ENCODE peak calls at places on chromosomes 4 and X, in ten cellular contexts. One of them, this sample, is unnamed. For H3K9me3, the result is how much of the 10 kb centered on the place peaks cover.

GRCh38 chrX:31609130-31609529 is 537.3 kb upstream of the FTHL17 start:
- DNase-seq in left ventricle myocardium inferior: no peak
- DNase-seq in thoracic aorta: no peak
- DNase-seq in IMR-90: peak
- DNase-seq in lower lobe of right lung: no peak
- DNase-seq in heart left ventricle: no peak
- DNase-seq in colonic mucosa: no peak
- DNase-seq in tibial nerve: no peak
- DNase-seq in ovary: no peak
- DNase-seq in ascending aorta: no peak
- DNase-seq in this sample: no peak

GRCh38 chr4:7371122-7371941 is 63.4 kb downstream of the PSAPL1 start:
- DNase-seq in left ventricle myocardium inferior: no peak
- DNase-seq in thoracic aorta: no peak
- DNase-seq in IMR-90: peak
- DNase-seq in lower lobe of right lung: no peak
- DNase-seq in heart left ventricle: peak
- DNase-seq in colonic mucosa: no peak
- DNase-seq in tibial nerve: no peak
- DNase-seq in ovary: no peak
- DNase-seq in ascending aorta: no peak
- DNase-seq in this sample: no peak

GRCh38 chr4:162015090-162015489 is 148.7 kb downstream of the FSTL5 start:
- DNase-seq in left ventricle myocardium inferior: no peak
- DNase-seq in thoracic aorta: no peak
- DNase-seq in IMR-90: peak
- DNase-seq in lower lobe of right lung: no peak
- DNase-seq in heart left ventricle: no peak
- DNase-seq in colonic mucosa: no peak
- DNase-seq in tibial nerve: no peak
- DNase-seq in ovary: no peak
- DNase-seq in ascending aorta: no peak
- DNase-seq in this sample: no peak

GRCh38 chrX:18929775-18930174 is 54.1 kb downstream of the PHKA2 start:
- DNase-seq in left ventricle myocardium inferior: no peak
- DNase-seq in thoracic aorta: no peak
- DNase-seq in IMR-90: no peak
- DNase-seq in lower lobe of right lung: no peak
- DNase-seq in heart left ventricle: no peak
- DNase-seq in colonic mucosa: no peak
- DNase-seq in tibial nerve: no peak
- DNase-seq in ovary: no peak
- DNase-seq in ascending aorta: no peak
- DNase-seq in this sample: peak

GRCh38 chr4:152148057-152148456 is 387.2 kb upstream of the GATB start:
- DNase-seq in left ventricle myocardium inferior: no peak
- DNase-seq in thoracic aorta: no peak
- DNase-seq in IMR-90: no peak
- DNase-seq in lower lobe of right lung: no peak
- DNase-seq in heart left ventricle: no peak
- DNase-seq in colonic mucosa: no peak
- DNase-seq in tibial nerve: no peak
- DNase-seq in ovary: no peak
- DNase-seq in ascending aorta: no peak
- DNase-seq in this sample: no peak

GRCh38 chr4:130214268-130214667 is 1118.3 kb downstream of the C4orf33 start:
- DNase-seq in left ventricle myocardium inferior: no peak
- DNase-seq in thoracic aorta: no peak
- DNase-seq in IMR-90: no peak
- DNase-seq in lower lobe of right lung: no peak
- DNase-seq in heart left ventricle: no peak
- DNase-seq in colonic mucosa: no peak
- DNase-seq in tibial nerve: no peak
- DNase-seq in ovary: no peak
- DNase-seq in ascending aorta: no peak
- DNase-seq in this sample: no peak

GRCh38 chr4:24846716-24847115 is 51.3 kb downstream of the SOD3 start:
- DNase-seq in left ventricle myocardium inferior: no peak
- DNase-seq in thoracic aorta: no peak
- DNase-seq in IMR-90: no peak
- DNase-seq in lower lobe of right lung: no peak
- DNase-seq in heart left ventricle: no peak
- DNase-seq in colonic mucosa: no peak
- DNase-seq in tibial nerve: no peak
- DNase-seq in ovary: no peak
- DNase-seq in ascending aorta: no peak
- DNase-seq in this sample: no peak

GRCh38 chrX:137195991-137196390 is 162.2 kb upstream of the GPR101 start:
- DNase-seq in left ventricle myocardium inferior: no peak
- DNase-seq in thoracic aorta: no peak
- DNase-seq in IMR-90: no peak
- DNase-seq in lower lobe of right lung: no peak
- DNase-seq in heart left ventricle: no peak
- DNase-seq in colonic mucosa: no peak
- DNase-seq in tibial nerve: no peak
- DNase-seq in ovary: no peak
- DNase-seq in ascending aorta: no peak
- DNase-seq in this sample: no peak

GRCh38 chr4:154720123-154720522 is 23.7 kb upstream of the LRAT start:
- DNase-seq in left ventricle myocardium inferior: no peak
- DNase-seq in thoracic aorta: no peak
- DNase-seq in IMR-90: no peak
- DNase-seq in lower lobe of right lung: no peak
- DNase-seq in heart left ventricle: no peak
- DNase-seq in colonic mucosa: no peak
- DNase-seq in tibial nerve: no peak
- DNase-seq in ovary: no peak
- DNase-seq in ascending aorta: no peak
- DNase-seq in this sample: no peak

GRCh38 chrX:71254092-71254941 is at the start of gene ZMYM3:
- DNase-seq in left ventricle myocardium inferior: peak
- DNase-seq in thoracic aorta: peak
- DNase-seq in IMR-90: peak
- DNase-seq in lower lobe of right lung: peak
- DNase-seq in heart left ventricle: peak
- DNase-seq in colonic mucosa: peak
- DNase-seq in tibial nerve: peak
- DNase-seq in ovary: peak
- DNase-seq in ascending aorta: peak
- DNase-seq in this sample: peak

GRCh38 chr4:1793496-1793840 is 375 bp downstream of the FGFR3 start:
- DNase-seq in left ventricle myocardium inferior: peak
- DNase-seq in thoracic aorta: no peak
- DNase-seq in IMR-90: no peak
- DNase-seq in lower lobe of right lung: no peak
- DNase-seq in heart left ventricle: no peak
- DNase-seq in colonic mucosa: peak
- DNase-seq in tibial nerve: no peak
- DNase-seq in ovary: no peak
- DNase-seq in ascending aorta: no peak
- DNase-seq in this sample: no peak

GRCh38 chrX:151596282-151596681 is 32.8 kb downstream of the PASD1 start:
- DNase-seq in left ventricle myocardium inferior: no peak
- DNase-seq in thoracic aorta: no peak
- DNase-seq in IMR-90: no peak
- DNase-seq in lower lobe of right lung: no peak
- DNase-seq in heart left ventricle: no peak
- DNase-seq in colonic mucosa: no peak
- DNase-seq in tibial nerve: no peak
- DNase-seq in ovary: no peak
- DNase-seq in ascending aorta: no peak
- DNase-seq in this sample: no peak

GRCh38 chrX:95728446-95728845 is 956.2 kb upstream of the DIAPH2 start:
- DNase-seq in left ventricle myocardium inferior: no peak
- DNase-seq in thoracic aorta: no peak
- DNase-seq in IMR-90: no peak
- DNase-seq in lower lobe of right lung: no peak
- DNase-seq in heart left ventricle: no peak
- DNase-seq in colonic mucosa: no peak
- DNase-seq in tibial nerve: no peak
- DNase-seq in ovary: no peak
- DNase-seq in ascending aorta: no peak
- DNase-seq in this sample: no peak

GRCh38 chr4:89324671-89325070 is 17.1 kb upstream of the GPRIN3 start:
- DNase-seq in left ventricle myocardium inferior: no peak
- DNase-seq in thoracic aorta: no peak
- DNase-seq in IMR-90: peak
- DNase-seq in lower lobe of right lung: no peak
- DNase-seq in heart left ventricle: no peak
- DNase-seq in colonic mucosa: no peak
- DNase-seq in tibial nerve: no peak
- DNase-seq in ovary: no peak
- DNase-seq in ascending aorta: no peak
- DNase-seq in this sample: no peak

GRCh38 chr4:184460495-184461285 is 13.7 kb downstream of the IRF2 start:
- DNase-seq in left ventricle myocardium inferior: no peak
- DNase-seq in thoracic aorta: no peak
- DNase-seq in IMR-90: no peak
- DNase-seq in lower lobe of right lung: no peak
- DNase-seq in heart left ventricle: no peak
- DNase-seq in colonic mucosa: no peak
- DNase-seq in tibial nerve: no peak
- DNase-seq in ovary: no peak
- DNase-seq in ascending aorta: no peak
- DNase-seq in this sample: no peak

GRCh38 chr4:27048350-27049100 is 187.9 kb downstream of the STIM2 start:
- DNase-seq in left ventricle myocardium inferior: no peak
- DNase-seq in thoracic aorta: no peak
- DNase-seq in IMR-90: peak
- DNase-seq in lower lobe of right lung: no peak
- DNase-seq in heart left ventricle: no peak
- DNase-seq in colonic mucosa: peak
- DNase-seq in tibial nerve: no peak
- DNase-seq in ovary: no peak
- DNase-seq in ascending aorta: no peak
- DNase-seq in this sample: no peak

GRCh38 chrX:103464774-103465117 is 54.5 kb downstream of the RAB40A start:
- DNase-seq in left ventricle myocardium inferior: peak
- DNase-seq in thoracic aorta: peak
- DNase-seq in IMR-90: peak
- DNase-seq in lower lobe of right lung: peak
- DNase-seq in heart left ventricle: no peak
- DNase-seq in colonic mucosa: peak
- DNase-seq in tibial nerve: peak
- DNase-seq in ovary: peak
- DNase-seq in ascending aorta: peak
- DNase-seq in this sample: peak

GRCh38 chr4:53450773-53451172 is 73.3 kb downstream of the FIP1L1 start:
- DNase-seq in left ventricle myocardium inferior: no peak
- DNase-seq in thoracic aorta: no peak
- DNase-seq in IMR-90: peak
- DNase-seq in lower lobe of right lung: no peak
- DNase-seq in heart left ventricle: no peak
- DNase-seq in colonic mucosa: no peak
- DNase-seq in tibial nerve: no peak
- DNase-seq in ovary: no peak
- DNase-seq in ascending aorta: no peak
- DNase-seq in this sample: no peak

GRCh38 chr4:107843394-107843793 is 18.7 kb downstream of the SGMS2 start:
- DNase-seq in left ventricle myocardium inferior: no peak
- DNase-seq in thoracic aorta: no peak
- DNase-seq in IMR-90: no peak
- DNase-seq in lower lobe of right lung: no peak
- DNase-seq in heart left ventricle: no peak
- DNase-seq in colonic mucosa: no peak
- DNase-seq in tibial nerve: no peak
- DNase-seq in ovary: no peak
- DNase-seq in ascending aorta: no peak
- DNase-seq in this sample: no peak
- H3K4me3 ChIP-seq in left ventricle myocardium inferior: no peak
- H3K4me3 ChIP-seq in thoracic aorta: no peak
- H3K4me3 ChIP-seq in IMR-90: no peak
- H3K4me3 ChIP-seq in lower lobe of right lung: no peak
- H3K4me3 ChIP-seq in heart left ventricle: no peak
- H3K4me3 ChIP-seq in colonic mucosa: no peak
- H3K4me3 ChIP-seq in tibial nerve: no peak
- H3K4me3 ChIP-seq in ovary: no peak
- H3K4me3 ChIP-seq in ascending aorta: no peak
- H3K4me3 ChIP-seq in this sample: no peak

GRCh38 chrX:39705299-39705698 is 392.5 kb downstream of the BCOR start:
- DNase-seq in left ventricle myocardium inferior: peak
- DNase-seq in thoracic aorta: peak
- DNase-seq in IMR-90: peak
- DNase-seq in lower lobe of right lung: peak
- DNase-seq in heart left ventricle: peak
- DNase-seq in colonic mucosa: peak
- DNase-seq in tibial nerve: peak
- DNase-seq in ovary: peak
- DNase-seq in ascending aorta: peak
- DNase-seq in this sample: peak
- TF ChIP-seq CTCF in left ventricle myocardium inferior: peak
- TF ChIP-seq CTCF in thoracic aorta: peak
- TF ChIP-seq CTCF in IMR-90: peak
- TF ChIP-seq CTCF in lower lobe of right lung: peak
- TF ChIP-seq CTCF in heart left ventricle: peak
- TF ChIP-seq CTCF in colonic mucosa: no peak
- TF ChIP-seq CTCF in tibial nerve: peak
- TF ChIP-seq CTCF in ovary: peak
- TF ChIP-seq CTCF in ascending aorta: peak
- TF ChIP-seq CTCF in this sample: peak

GRCh38 chr4:92251711-92252110 is 52.1 kb upstream of the GRID2 start:
- DNase-seq in left ventricle myocardium inferior: no peak
- DNase-seq in thoracic aorta: no peak
- DNase-seq in IMR-90: no peak
- DNase-seq in lower lobe of right lung: no peak
- DNase-seq in heart left ventricle: no peak
- DNase-seq in colonic mucosa: no peak
- DNase-seq in tibial nerve: no peak
- DNase-seq in ovary: no peak
- DNase-seq in ascending aorta: no peak
- DNase-seq in this sample: no peak
- H3K9me3 ChIP-seq in left ventricle myocardium inferior: under half
- H3K9me3 ChIP-seq in thoracic aorta: under half
- H3K9me3 ChIP-seq in IMR-90: under half
- H3K9me3 ChIP-seq in lower lobe of right lung: under half
- H3K9me3 ChIP-seq in heart left ventricle: under half
- H3K9me3 ChIP-seq in colonic mucosa: under half
- H3K9me3 ChIP-seq in tibial nerve: under half
- H3K9me3 ChIP-seq in ovary: under half
- H3K9me3 ChIP-seq in ascending aorta: under half
- H3K9me3 ChIP-seq in this sample: under half

DNA sequence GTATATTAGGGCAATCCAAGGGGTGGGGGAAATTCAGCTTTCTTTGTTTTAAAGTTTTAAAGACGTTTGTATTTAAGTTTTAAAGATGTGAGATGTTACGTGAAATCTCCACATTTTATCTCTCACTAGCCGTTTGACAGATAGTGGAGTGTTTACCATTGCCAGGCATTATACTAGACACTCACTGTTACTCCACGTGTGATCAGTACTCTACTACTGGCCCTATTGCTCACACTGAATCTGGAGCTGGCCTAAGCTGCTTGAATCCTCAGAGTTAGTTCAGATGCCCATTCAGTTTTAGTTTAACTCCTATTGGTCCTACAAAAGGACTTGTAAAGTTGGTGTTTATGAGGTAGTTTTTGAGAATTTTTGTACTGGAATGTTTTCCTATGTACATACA is 4.5 kb downstream of the ADAD1 start:
- DNase-seq in left ventricle myocardium inferior: no peak
- DNase-seq in thoracic aorta: no peak
- DNase-seq in IMR-90: no peak
- DNase-seq in lower lobe of right lung: no peak
- DNase-seq in heart left ventricle: no peak
- DNase-seq in colonic mucosa: no peak
- DNase-seq in tibial nerve: no peak
- DNase-seq in ovary: no peak
- DNase-seq in ascending aorta: no peak
- DNase-seq in this sample: no peak
- H3K4me3 ChIP-seq in left ventricle myocardium inferior: no peak
- H3K4me3 ChIP-seq in thoracic aorta: no peak
- H3K4me3 ChIP-seq in IMR-90: no peak
- H3K4me3 ChIP-seq in lower lobe of right lung: no peak
- H3K4me3 ChIP-seq in heart left ventricle: no peak
- H3K4me3 ChIP-seq in colonic mucosa: no peak
- H3K4me3 ChIP-seq in tibial nerve: no peak
- H3K4me3 ChIP-seq in ovary: no peak
- H3K4me3 ChIP-seq in ascending aorta: no peak
- H3K4me3 ChIP-seq in this sample: no peak